ENCODE peak calls at places on chromosomes 13 and 19, in four cellular contexts. U is NCI-H774, G is DMS79, D is trophoblast cell. R is an unnamed sample.

GRCh38 chr13:72884111-72884510 is 102.2 kb downstream of the PIBF1 start:
- DNase-seq in D (no peak), G (no peak), U (no peak), R (no peak)

GRCh38 chr19:18390075-18390909 is 4.3 kb downstream of the GDF15 start:
- DNase-seq in G (no peak), U (no peak), D (peak), R (no peak)

GRCh38 chr19:7506385-7507328 is 9.2 kb upstream of the ZNF358 start:
- DNase-seq in D (peak), G (peak), U (peak), R (peak)

GRCh38 chr13:35566340-35566739 is 89.9 kb upstream of the MAB21L1 start:
- DNase-seq in D (no peak), U (no peak), G (no peak), R (no peak)

GRCh38 chr13:110869805-110870706 is 44.8 kb downstream of the ANKRD10 start:
- DNase-seq in U (peak), D (peak), G (no peak), R (peak)

GRCh38 chr13:20127563-20128458 is 33.0 kb downstream of the GJA3 start:
- DNase-seq in U (no peak), G (no peak), D (peak), R (peak)

GRCh38 chr19:5339470-5339949 is 1.1 kb downstream of the PTPRS start:
- DNase-seq in G (no peak), U (no peak), D (no peak), R (no peak)

GRCh38 chr19:38657633-38658222 is 10.3 kb downstream of the ACTN4 start:
- DNase-seq in G (no peak), D (peak), U (no peak), R (no peak)

GRCh38 chr13:110254151-110254679 is 52.7 kb downstream of the COL4A1 start:
- DNase-seq in U (no peak), D (no peak), G (no peak), R (peak)

GRCh38 chr13:98172570-98173405 is 4.3 kb downstream of the RNF113B start:
- DNase-seq in G (no peak), D (no peak), U (no peak), R (no peak)

GRCh38 chr19:42074513-42075363 is 1.2 kb upstream of the ZNF574 start:
- DNase-seq in D (no peak), G (no peak), U (no peak), R (peak)

GRCh38 chr19:960601-960938 is 23.6 kb upstream of the WDR18 start:
- DNase-seq in U (no peak), G (no peak), D (no peak), R (no peak)

GRCh38 chr13:51420681-51421476 is 32.0 kb downstream of the INTS6 start:
- DNase-seq in G (no peak), U (no peak), D (no peak), R (no peak)

GRCh38 chr13:27964741-27965323 is 4.3 kb downstream of the CDX2 start:
- DNase-seq in U (no peak), G (no peak), D (no peak), R (peak)

GRCh38 chr19:11194657-11195056 is 2.7 kb downstream of the KANK2 start:
- DNase-seq in D (no peak), U (no peak), G (no peak), R (no peak)

GRCh38 chr13:95704510-95704909 is 27.6 kb downstream of the DNAJC3 start:
- DNase-seq in G (no peak), U (no peak), D (peak), R (no peak)

GRCh38 chr19:41303941-41304340 is 6.0 kb upstream of the CCDC97 start:
- DNase-seq in G (no peak), D (no peak), U (no peak), R (no peak)

GRCh38 chr13:80737513-80737912 is 396.6 kb upstream of the SPRY2 start:
- DNase-seq in D (no peak), U (no peak), G (no peak), R (no peak)

GRCh38 chr19:2491130-2491801 is 15.3 kb downstream of the GADD45B start:
- DNase-seq in G (peak), U (peak), D (peak), R (peak)

GRCh38 chr13:56393549-56393948 is 747.2 kb upstream of the PRR20A start:
- DNase-seq in G (no peak), D (no peak), U (no peak), R (no peak)

GRCh38 chr19:1241417-1242095 is at the start of gene ATP5F1D:
- DNase-seq in U (peak), G (peak), D (peak), R (peak)

GRCh38 chr13:44790289-44790688 is 199.0 kb downstream of the NUFIP1 start:
- DNase-seq in G (no peak), U (no peak), D (no peak), R (no peak)

GRCh38 chr19:2050991-2051770 is at the start of gene MKNK2:
- DNase-seq in G (peak), D (peak), U (peak), R (peak)

GRCh38 chr13:79581870-79582315 is 100.9 kb downstream of the NDFIP2 start:
- DNase-seq in D (no peak), G (no peak), U (no peak), R (no peak)

GRCh38 chr13:32415019-32415418 is 12.9 kb downstream of the N4BP2L1 start:
- DNase-seq in G (no peak), U (no peak), D (no peak), R (peak)

GRCh38 chr19:4359627-4360000 is 16.3 kb downstream of the MPND start:
- DNase-seq in U (no peak), G (no peak), D (no peak), R (no peak)

GRCh38 chr19:6761053-6761676 is 6.1 kb downstream of the SH2D3A start:
- DNase-seq in D (no peak), U (no peak), G (no peak), R (no peak)

GRCh38 chr13:68927387-68928026 is 1180.1 kb upstream of the ATXN8OS start:
- DNase-seq in U (no peak), D (peak), G (no peak), R (no peak)

GRCh38 chr19:51572908-51573307 is 1.8 kb downstream of the ZNF175 start:
- DNase-seq in U (no peak), D (no peak), G (no peak), R (no peak)

GRCh38 chr13:95307507-95307906 is 6.3 kb upstream of the ABCC4 start:
- DNase-seq in G (no peak), U (no peak), D (no peak), R (no peak)

GRCh38 chr19:57946316-57946715 is 1.2 kb downstream of the ZNF256 start:
- DNase-seq in G (no peak), U (no peak), D (no peak), R (no peak)

GRCh38 chr13:25018729-25019115 is 77.2 kb upstream of the PABPC3 start:
- DNase-seq in U (no peak), G (no peak), D (no peak), R (peak)

GRCh38 chr13:33050161-33050560 is 33.9 kb downstream of the KL start:
- DNase-seq in D (no peak), G (no peak), U (no peak), R (no peak)

GRCh38 chr19:55353803-55354697 is 469 bp downstream of the COX6B2 start:
- DNase-seq in U (peak), G (no peak), D (peak), R (peak)

GRCh38 chr13:98103942-98104880 is 38.7 kb upstream of the FARP1 start:
- DNase-seq in G (no peak), U (no peak), D (no peak), R (no peak)

GRCh38 chr13:35500071-35500595 is 23.6 kb upstream of the MAB21L1 start:
- DNase-seq in D (no peak), G (no peak), U (peak), R (no peak)

GRCh38 chr19:30556230-30556711 is 184.1 kb downstream of the ZNF536 start:
- DNase-seq in G (no peak), U (peak), D (no peak), R (no peak)

GRCh38 chr19:17965370-17966114 is 1.4 kb upstream of the KCNN1 start:
- DNase-seq in D (peak), G (no peak), U (no peak), R (no peak)